ENCODE peak calls at places on chromosomes 16 and 17, in four cellular contexts. One of them, this sample, is unnamed.

GRCh38 chr17:66549731-66550207 is 247.4 kb downstream of the PRKCA start:
- DNase-seq in GM12878: no peak
- DNase-seq in HepG2: no peak
- DNase-seq in K562: no peak
- DNase-seq in this sample: peak; percentile 90

GRCh38 chr17:32971171-32971570 is 20.5 kb upstream of the SPACA3 start:
- DNase-seq in GM12878: peak; percentile 56
- DNase-seq in HepG2: no peak
- DNase-seq in K562: peak; percentile 48
- DNase-seq in this sample: no peak

GRCh38 chr17:1095093-1095852 is 84.5 kb downstream of the ABR start:
- DNase-seq in GM12878: no peak
- DNase-seq in HepG2: no peak
- DNase-seq in K562: no peak
- DNase-seq in this sample: no peak

GRCh38 chr17:28946239-28946638 is 5.1 kb downstream of the PHF12 start:
- DNase-seq in GM12878: no peak
- DNase-seq in HepG2: no peak
- DNase-seq in K562: no peak
- DNase-seq in this sample: peak; percentile 78

GRCh38 chr16:79659352-79659751 is 58.8 kb upstream of the MAF start:
- DNase-seq in GM12878: no peak
- DNase-seq in HepG2: no peak
- DNase-seq in K562: no peak
- DNase-seq in this sample: no peak

GRCh38 chr17:79575229-79575628 is 35.6 kb downstream of the RBFOX3 start:
- DNase-seq in GM12878: no peak
- DNase-seq in HepG2: no peak
- DNase-seq in K562: no peak
- DNase-seq in this sample: no peak

GRCh38 chr17:1557355-1558095 is 5.1 kb downstream of the PITPNA start:
- DNase-seq in GM12878: no peak
- DNase-seq in HepG2: no peak
- DNase-seq in K562: no peak
- DNase-seq in this sample: peak; percentile 37

GRCh38 chr16:30761427-30761927 is 385 bp downstream of the CFAP119 start:
- DNase-seq in GM12878: no peak
- DNase-seq in HepG2: no peak
- DNase-seq in K562: peak; percentile 58
- DNase-seq in this sample: peak; percentile 20

GRCh38 chr17:56222255-56222654 is 69.0 kb downstream of the ANKFN1 start:
- DNase-seq in GM12878: no peak
- DNase-seq in HepG2: no peak
- DNase-seq in K562: no peak
- DNase-seq in this sample: peak; percentile 13

GRCh38 chr17:39222866-39223834 is 2.6 kb downstream of the STAC2 start:
- DNase-seq in GM12878: no peak
- DNase-seq in HepG2: no peak
- DNase-seq in K562: no peak
- DNase-seq in this sample: no peak

GRCh38 chr17:39224778-39225307 is 902 bp downstream of the STAC2 start:
- DNase-seq in GM12878: no peak
- DNase-seq in HepG2: no peak
- DNase-seq in K562: no peak
- DNase-seq in this sample: no peak

GRCh38 chr17:39225308-39225973 is at the start of gene STAC2:
- DNase-seq in GM12878: no peak
- DNase-seq in HepG2: no peak
- DNase-seq in K562: no peak
- DNase-seq in this sample: no peak

GRCh38 chr17:39225974-39226683 is 384 bp upstream of the STAC2 start:
- DNase-seq in GM12878: no peak
- DNase-seq in HepG2: no peak
- DNase-seq in K562: peak; percentile 93
- DNase-seq in this sample: peak; percentile 20

GRCh38 chr17:39223907-39224777 is 1.6 kb downstream of the STAC2 start:
- DNase-seq in GM12878: no peak
- DNase-seq in HepG2: no peak
- DNase-seq in K562: no peak
- DNase-seq in this sample: no peak
- H2AFZ ChIP-seq in GM12878: no peak overlapping the region
- H2AFZ ChIP-seq in HepG2: no peak overlapping the region
- H2AFZ ChIP-seq in K562: no peak overlapping the region
- H2AFZ ChIP-seq in this sample: peak overlapping the region; percentile 26

DNA sequence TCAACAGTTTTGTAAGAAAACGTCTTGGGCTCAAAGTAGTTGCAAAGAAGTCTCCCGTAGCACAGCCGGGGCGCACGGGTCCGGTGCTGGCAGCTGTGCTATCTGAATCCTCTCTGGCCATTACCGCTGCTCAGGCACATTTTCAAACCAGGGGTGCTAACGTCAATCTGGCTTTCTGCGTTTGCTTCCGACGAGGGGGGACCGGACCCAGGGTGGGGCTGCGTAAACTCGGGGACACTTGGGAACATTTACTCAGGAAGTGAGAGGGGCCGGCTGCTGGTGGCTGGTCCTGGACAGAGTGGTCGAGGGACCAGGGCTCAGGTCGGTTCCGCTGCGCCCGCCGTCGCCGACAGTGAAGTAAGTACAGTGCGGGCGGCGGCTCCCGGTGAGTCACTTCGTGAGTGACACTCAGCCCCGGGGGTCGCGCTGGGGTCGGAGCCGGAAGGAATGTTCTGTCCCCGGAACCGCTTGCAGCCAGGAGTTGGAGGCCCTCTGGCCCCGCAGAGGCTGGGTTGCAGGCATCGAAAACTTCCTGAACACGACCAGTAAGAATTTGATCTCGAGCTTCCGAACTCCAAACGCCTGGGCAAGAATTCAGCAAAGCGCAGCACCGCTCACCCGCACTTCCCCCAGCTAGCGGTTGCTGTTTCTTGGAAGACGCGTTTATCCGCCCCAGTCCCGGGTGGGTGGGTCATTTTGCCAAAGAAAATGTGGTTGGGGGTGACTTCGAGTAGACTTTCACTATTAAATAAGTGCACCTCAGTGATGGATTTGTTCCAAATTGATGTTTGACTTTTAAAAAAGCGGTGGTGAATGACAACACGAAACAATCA is 1.4 kb upstream of the HS3ST3B1 start:
- DNase-seq in GM12878: no peak
- DNase-seq in HepG2: peak; percentile 65
- DNase-seq in K562: peak; percentile 30
- DNase-seq in this sample: no peak
- TF ChIP-seq BHLHE40 in GM12878: no peak
- TF ChIP-seq BHLHE40 in HepG2: no peak
- TF ChIP-seq BHLHE40 in K562: no peak
- TF ChIP-seq BHLHE40 in this sample: no peak

DNA sequence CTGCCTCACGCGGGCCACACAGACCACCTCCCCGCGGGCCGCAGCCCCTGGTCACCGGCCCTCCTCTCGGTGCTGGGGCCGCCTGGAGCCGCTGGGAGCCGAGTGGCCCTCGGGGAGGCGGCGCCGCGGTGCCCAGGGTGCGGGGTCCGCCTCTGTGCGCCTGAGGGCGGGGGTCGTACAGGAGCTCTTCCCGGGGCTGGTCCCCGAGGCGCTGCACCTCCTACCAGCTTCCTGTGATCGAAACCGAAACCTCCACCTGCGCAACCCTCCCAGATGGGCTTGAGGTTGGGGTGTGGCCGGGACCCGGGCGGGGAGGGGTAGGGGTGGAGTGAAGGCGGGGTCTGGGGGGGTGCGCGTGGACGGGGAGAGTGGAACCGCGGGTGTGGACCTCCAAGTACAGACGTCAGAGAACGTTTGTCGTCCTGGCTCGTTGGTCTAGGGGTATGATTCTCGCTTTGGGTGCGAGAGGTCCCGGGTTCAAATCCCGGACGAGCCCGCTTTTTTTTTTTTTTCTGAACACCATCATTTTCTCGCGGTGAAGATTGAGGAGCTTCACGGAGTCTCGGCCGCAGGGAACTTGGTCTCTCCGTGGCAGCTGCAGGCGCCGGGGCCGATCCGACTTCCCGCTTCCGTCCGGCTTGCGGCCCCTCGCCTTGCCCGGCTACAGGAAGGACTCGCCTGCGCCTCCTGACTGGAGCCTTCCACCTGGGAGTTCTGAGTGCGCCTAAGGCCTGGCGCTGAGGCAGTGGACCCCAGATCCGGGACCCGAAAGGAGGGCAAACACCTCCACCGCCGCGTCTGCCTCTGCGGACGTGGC is 23.9 kb downstream of the ZNF213 start:
- DNase-seq in GM12878: no peak
- DNase-seq in HepG2: peak; percentile 87
- DNase-seq in K562: peak; percentile 98
- DNase-seq in this sample: peak; percentile 83
- H2AFZ ChIP-seq in GM12878: peak overlapping the region; percentile 74
- H2AFZ ChIP-seq in HepG2: no peak overlapping the region
- H2AFZ ChIP-seq in K562: peak overlapping the region; percentile 89
- H2AFZ ChIP-seq in this sample: peak overlapping the region; percentile 100

GRCh38 chr17:58117382-58117781 is 30.8 kb upstream of the OR4D1 start:
- DNase-seq in GM12878: no peak
- DNase-seq in HepG2: no peak
- DNase-seq in K562: no peak
- DNase-seq in this sample: no peak

GRCh38 chr17:58121925-58122324 is 26.3 kb upstream of the OR4D1 start:
- DNase-seq in GM12878: no peak
- DNase-seq in HepG2: peak; percentile 56
- DNase-seq in K562: peak; percentile 22
- DNase-seq in this sample: peak; percentile 22

GRCh38 chr17:58119491-58119890 is 28.7 kb upstream of the OR4D1 start:
- DNase-seq in GM12878: no peak
- DNase-seq in HepG2: no peak
- DNase-seq in K562: no peak
- DNase-seq in this sample: no peak

GRCh38 chr17:58120195-58120822 is 27.9 kb upstream of the OR4D1 start:
- DNase-seq in GM12878: no peak
- DNase-seq in HepG2: peak; percentile 56
- DNase-seq in K562: peak; percentile 34
- DNase-seq in this sample: peak; percentile 66
- TF ChIP-seq BHLHE40 in GM12878: no peak
- TF ChIP-seq BHLHE40 in HepG2: no peak
- TF ChIP-seq BHLHE40 in K562: no peak
- TF ChIP-seq BHLHE40 in this sample: no peak

DNA sequence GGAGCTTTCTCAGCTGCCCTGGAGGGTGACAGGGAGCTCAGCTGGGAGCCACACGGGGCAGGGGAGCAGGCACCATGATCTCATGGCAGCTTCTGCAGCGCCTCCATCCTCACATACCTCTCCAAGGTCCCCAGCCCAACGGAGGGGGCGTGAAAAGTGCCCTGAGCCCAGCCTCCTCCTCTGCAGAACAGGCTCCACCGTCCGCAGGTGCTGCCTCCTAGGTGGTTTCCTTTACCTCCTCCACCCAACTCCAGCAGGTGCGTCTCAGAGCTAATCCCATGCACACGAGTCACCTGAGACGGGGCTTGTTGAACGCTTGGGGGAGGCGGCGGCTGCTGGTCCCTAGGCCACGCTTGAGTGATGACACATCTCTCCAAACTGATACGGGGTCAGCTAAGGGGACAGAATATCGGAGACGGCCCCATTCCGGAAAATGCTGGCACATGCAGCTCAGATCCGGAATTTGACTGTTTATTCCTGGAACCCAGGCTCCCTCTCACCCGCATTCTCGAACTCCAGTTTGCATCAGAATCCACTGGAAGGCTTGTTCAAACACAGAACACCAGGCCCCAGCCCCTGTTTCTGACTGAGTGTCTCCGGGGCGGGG is 387 bp upstream of the SLC38A8 start:
- DNase-seq in GM12878: no peak
- DNase-seq in HepG2: no peak
- DNase-seq in K562: peak; percentile 72
- DNase-seq in this sample: no peak
- H2AFZ ChIP-seq in GM12878: no peak overlapping the region
- H2AFZ ChIP-seq in HepG2: no peak overlapping the region
- H2AFZ ChIP-seq in K562: no peak overlapping the region
- H2AFZ ChIP-seq in this sample: no peak overlapping the region

DNA sequence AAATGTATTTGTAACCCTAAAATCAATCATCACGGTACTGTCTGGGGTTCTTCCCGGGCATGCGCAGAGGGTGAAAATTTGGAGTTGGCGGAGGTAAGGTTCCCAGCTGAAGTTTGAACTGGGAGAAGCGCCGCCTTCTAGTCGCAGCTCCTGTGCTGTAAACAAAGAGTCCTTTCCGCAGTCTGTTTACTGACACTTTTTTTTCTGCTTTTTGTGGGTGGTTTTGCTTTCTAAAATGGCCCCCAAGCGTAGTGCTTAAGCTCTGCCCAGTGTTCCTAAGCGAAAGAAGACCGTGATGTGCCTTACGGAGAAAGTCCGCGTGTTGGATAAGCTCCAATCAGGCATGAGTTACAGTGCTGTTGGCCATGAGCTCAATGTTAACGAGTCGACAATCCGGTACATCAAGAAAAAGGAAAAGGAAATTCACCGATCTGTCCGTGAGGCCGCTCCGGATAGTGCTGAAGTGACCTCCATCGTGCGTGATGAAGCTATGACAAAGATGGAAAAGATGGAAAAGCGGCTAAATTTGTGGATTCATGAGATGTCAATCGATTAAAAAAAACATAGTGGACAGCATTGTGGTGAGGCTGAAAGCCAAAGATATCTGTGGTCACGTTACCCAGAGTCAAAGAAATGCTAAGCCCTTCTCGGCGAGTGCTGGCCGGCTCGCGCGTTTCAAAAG is 570 bp upstream of the CFDP1 start:
- DNase-seq in GM12878: no peak
- DNase-seq in HepG2: peak; percentile 93
- DNase-seq in K562: peak; percentile 76
- DNase-seq in this sample: peak; percentile 97
- TF ChIP-seq BHLHE40 in GM12878: peak; percentile 38
- TF ChIP-seq BHLHE40 in HepG2: no peak
- TF ChIP-seq BHLHE40 in K562: no peak
- TF ChIP-seq BHLHE40 in this sample: no peak

DNA sequence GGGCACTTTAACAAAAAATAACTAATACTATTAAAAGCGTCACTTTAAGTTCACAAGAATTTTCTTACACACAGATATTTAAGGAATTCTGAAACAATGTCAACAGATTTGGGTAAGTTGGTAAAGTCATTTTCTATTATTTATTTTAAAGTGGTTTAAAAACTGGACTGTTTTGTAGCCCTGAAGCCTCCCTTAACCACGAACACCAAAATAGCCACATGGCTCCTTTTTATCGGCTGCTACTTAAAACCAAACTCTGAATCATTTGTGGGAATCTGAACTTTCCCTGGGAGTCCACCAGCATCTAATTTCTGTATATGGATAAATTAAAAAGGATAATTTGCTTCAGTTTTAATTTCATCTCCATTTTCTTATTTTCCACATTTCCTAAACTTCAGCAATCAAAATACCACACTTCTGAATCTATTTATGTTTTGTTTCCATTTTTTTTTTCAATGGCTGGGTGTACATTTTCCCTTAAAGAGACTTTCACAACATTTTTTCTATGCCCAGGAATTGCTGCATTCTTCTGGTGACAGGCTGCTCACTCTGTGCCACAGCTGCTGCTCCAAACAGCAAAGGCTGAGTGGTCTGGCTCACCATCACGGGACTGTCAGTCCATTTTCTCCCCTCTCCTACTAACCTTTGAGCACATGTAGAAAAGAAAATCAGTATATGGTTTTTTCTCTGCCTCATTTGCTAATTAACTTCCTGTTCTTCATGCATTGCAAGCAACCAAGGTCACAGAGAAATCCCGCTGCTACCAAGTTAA is 255.5 kb upstream of the KCNJ16 start:
- DNase-seq in GM12878: no peak
- DNase-seq in HepG2: no peak
- DNase-seq in K562: no peak
- DNase-seq in this sample: peak; percentile 67
- H2AFZ ChIP-seq in GM12878: no peak overlapping the region
- H2AFZ ChIP-seq in HepG2: no peak overlapping the region
- H2AFZ ChIP-seq in K562: no peak overlapping the region
- H2AFZ ChIP-seq in this sample: no peak overlapping the region

This sample was measured in IMR-90.